ENCODE peak calls at places on chromosomes 5 and 9, in seven cellular contexts. M is IMR-90, Z is H1, G is neuronal stem cell, S is mesendoderm, R is trophoblast cell, C is H9. W is an unnamed sample.

GRCh38 chr9:128553695-128554094 is 1.3 kb downstream of the SPTAN1 start:
- DNase-seq in M (peak), Z (no peak), G (no peak), S (peak), R (no peak), C (no peak), W (peak)

GRCh38 chr5:89204766-89205165 is 321.8 kb upstream of the MEF2C start:
- DNase-seq in M (no peak), Z (no peak), G (no peak), S (no peak), R (no peak), C (no peak), W (no peak)

GRCh38 chr9:84394036-84394435 is 53.5 kb upstream of the SLC28A3 start:
- DNase-seq in M (no peak), Z (no peak), G (no peak), S (no peak), R (no peak), C (no peak), W (no peak)

GRCh38 chr9:81125446-81126092 is 563.8 kb downstream of the TLE1 start:
- DNase-seq in M (peak), Z (no peak), G (no peak), S (peak), R (peak), C (no peak), W (peak)

GRCh38 chr5:143308726-143309125 is 94.8 kb downstream of the NR3C1 start:
- DNase-seq in M (peak), Z (no peak), G (no peak), S (no peak), R (no peak), C (no peak), W (peak)

GRCh38 chr9:123658792-123659191 is 271.1 kb downstream of the DENND1A start:
- DNase-seq in M (no peak), Z (no peak), G (no peak), S (no peak), R (no peak), C (no peak), W (no peak)

GRCh38 chr5:27472875-27473274 is 434.5 kb upstream of the CDH9 start:
- DNase-seq in M (no peak), Z (no peak), G (no peak), S (peak), R (no peak), C (no peak), W (peak)

GRCh38 chr5:119752921-119753886 is 123.8 kb downstream of the FAM170A start:
- DNase-seq in M (no peak), Z (no peak), G (no peak), S (peak), R (no peak), C (no peak), W (no peak)

GRCh38 chr5:35129921-35130485 is 82.3 kb upstream of the AGXT2 start:
- DNase-seq in M (peak), Z (no peak), G (no peak), S (no peak), R (peak), C (no peak), W (peak)

GRCh38 chr5:141349917-141350619 is at the start of gene PCDHGB1:
- DNase-seq in M (peak), Z (peak), G (no peak), S (peak), R (no peak), C (peak), W (peak)

GRCh38 chr9:98974994-98975712 is 31.4 kb downstream of the COL15A1 start:
- DNase-seq in M (peak), Z (peak), G (peak), S (peak), R (peak), C (peak), W (peak)

GRCh38 chr9:5111696-5112095 is 73.7 kb downstream of the INSL6 start:
- DNase-seq in M (no peak), Z (no peak), G (no peak), S (no peak), R (no peak), C (no peak), W (no peak)

GRCh38 chr5:133425183-133425582 is 187.2 kb downstream of the FSTL4 start:
- DNase-seq in M (no peak), Z (no peak), G (peak), S (peak), R (no peak), C (peak), W (no peak)

GRCh38 chr9:131028931-131029573 is 20.1 kb downstream of the LAMC3 start:
- DNase-seq in M (no peak), Z (no peak), G (no peak), S (no peak), R (no peak), C (no peak), W (no peak)

GRCh38 chr9:131027872-131028179 is 18.9 kb downstream of the LAMC3 start:
- DNase-seq in M (no peak), Z (no peak), G (no peak), S (no peak), R (no peak), C (no peak), W (no peak)

GRCh38 chr9:131027048-131027871 is 18.3 kb downstream of the LAMC3 start:
- DNase-seq in M (no peak), Z (no peak), G (no peak), S (no peak), R (no peak), C (no peak), W (no peak)

GRCh38 chr9:131029574-131029952 is 20.6 kb downstream of the LAMC3 start:
- DNase-seq in M (no peak), Z (no peak), G (no peak), S (no peak), R (no peak), C (no peak), W (no peak)

GRCh38 chr9:131028221-131028884 is 19.4 kb downstream of the LAMC3 start:
- DNase-seq in M (no peak), Z (no peak), G (no peak), S (no peak), R (no peak), C (no peak), W (no peak)
- H2AK5ac ChIP-seq in M (no peak), Z (no peak), G (no peak), S (no peak), R (no peak), C (no peak), W (no peak)

DNA sequence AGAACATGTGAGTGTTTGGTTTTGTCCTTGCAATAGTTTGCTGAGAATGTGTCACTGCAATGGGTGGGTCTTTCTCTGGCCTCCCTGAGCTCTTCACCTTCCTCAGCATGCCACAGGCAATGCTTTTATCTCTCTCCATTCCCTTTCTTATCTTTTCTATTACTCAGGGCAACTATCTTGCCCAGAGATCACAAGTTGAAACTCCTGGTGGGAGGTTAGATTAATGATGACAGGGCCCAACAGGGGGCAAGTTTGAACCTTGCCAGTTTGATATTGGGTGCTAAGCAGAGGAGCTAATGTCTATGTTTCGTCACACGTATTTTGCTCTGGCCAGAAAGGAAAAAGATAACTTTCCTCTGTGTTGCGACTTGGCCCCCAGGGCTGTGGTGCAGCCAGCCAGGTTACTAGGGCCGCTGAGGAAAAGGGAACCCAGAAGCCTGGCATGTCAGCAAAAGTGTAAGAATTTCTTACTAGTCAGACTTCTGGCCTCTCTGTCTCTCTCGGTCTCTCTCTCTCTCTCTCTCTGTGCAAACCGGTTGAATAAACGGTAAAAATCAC is 299.3 kb upstream of the POU5F2 start:
- DNase-seq in M (no peak), Z (no peak), G (no peak), S (peak), R (peak), C (no peak), W (no peak)
- H3K4ac ChIP-seq in M (no peak), Z (no peak), G (no peak), S (no peak), R (no peak), C (no peak), W (no peak)

GRCh38 chr9:129608561-129609481 is 12.1 kb downstream of the C9orf50 start:
- DNase-seq in M (no peak), Z (no peak), G (no peak), S (no peak), R (no peak), C (no peak), W (no peak)

GRCh38 chr9:129610473-129611301 is 10.2 kb downstream of the C9orf50 start:
- DNase-seq in M (peak), Z (peak), G (peak), S (peak), R (peak), C (peak), W (peak)

GRCh38 chr9:129611302-129611800 is 9.6 kb downstream of the C9orf50 start:
- DNase-seq in M (no peak), Z (no peak), G (no peak), S (no peak), R (no peak), C (no peak), W (no peak)

GRCh38 chr9:129609486-129610192 is 11.3 kb downstream of the C9orf50 start:
- DNase-seq in M (no peak), Z (peak), G (no peak), S (peak), R (no peak), C (no peak), W (peak)

DNA sequence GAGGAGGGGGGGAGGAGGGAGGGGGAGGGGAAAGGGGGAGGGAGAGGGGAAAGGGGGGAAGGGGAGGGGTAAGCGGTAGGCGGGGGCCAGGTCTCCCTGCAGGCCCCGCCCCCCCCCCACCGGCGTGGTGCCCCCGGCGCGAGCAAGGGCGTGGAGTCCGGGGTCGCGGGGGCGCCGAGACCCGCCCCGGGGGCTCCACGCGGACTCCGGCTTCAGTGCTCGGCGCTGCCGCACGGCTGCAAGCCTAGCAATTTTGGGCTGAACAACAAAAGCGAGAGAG is 10.8 kb downstream of the C9orf50 start:
- DNase-seq in M (no peak), Z (no peak), G (no peak), S (no peak), R (no peak), C (no peak), W (no peak)
- H3K27ac ChIP-seq in M (peak), Z (no peak), G (no peak), S (peak), R (peak), C (no peak), W (no peak)

GRCh38 chr5:138803285-138803684 is 50.1 kb downstream of the CTNNA1 start:
- DNase-seq in M (no peak), Z (no peak), G (no peak), S (no peak), R (no peak), C (no peak), W (no peak)
- H2AK5ac ChIP-seq in M (no peak), Z (no peak), G (no peak), S (no peak), R (no peak), C (no peak), W (no peak)

W was measured in mesenchymal stem cell.